ENCODE peak calls at places on chromosomes 2 and 18, in four cellular contexts. T, H, V and M are unnamed samples.

GRCh38 chr18:8825273-8825672 is 119.9 kb downstream of the MTCL1 start:
- DNase-seq in T (no peak), H (no peak), V (no peak), M (no peak)

GRCh38 chr2:192236136-192236535 is 41.4 kb upstream of the TMEFF2 start:
- DNase-seq in H (no peak), V (no peak), T (no peak), M (no peak)

GRCh38 chr2:86476092-86476491 is 34.9 kb downstream of the KDM3A start:
- DNase-seq in V (no peak), H (no peak), T (no peak), M (no peak)

GRCh38 chr18:27008575-27008974 is 143.1 kb upstream of the AQP4 start:
- DNase-seq in V (no peak), H (no peak), T (no peak), M (no peak)

GRCh38 chr18:23885750-23886149 is 128.8 kb upstream of the TTC39C start:
- DNase-seq in T (no peak), V (no peak), H (no peak), M (no peak)

GRCh38 chr2:6916736-6917070 is 509 bp upstream of the RNF144A start:
- DNase-seq in H (no peak), T (no peak), V (no peak), M (no peak)

GRCh38 chr2:181977661-181978350 is 7.8 kb upstream of the PPP1R1C start:
- DNase-seq in H (no peak), V (no peak), T (no peak), M (no peak)

GRCh38 chr2:196225213-196225612 is 53.8 kb upstream of the STK17B start:
- DNase-seq in V (no peak), H (no peak), T (no peak), M (no peak)

GRCh38 chr2:151973901-151974199 is 125.0 kb downstream of the CACNB4 start:
- DNase-seq in H (no peak), T (peak), V (peak), M (no peak)

GRCh38 chr2:98674233-98674964 is 56.5 kb downstream of the MGAT4A start:
- DNase-seq in T (no peak), H (no peak), V (no peak), M (no peak)

GRCh38 chr2:113876503-113877387 is 13.1 kb upstream of the ACTR3 start:
- DNase-seq in V (peak), H (peak), T (no peak), M (peak)

GRCh38 chr18:21739604-21740473 is 753 bp upstream of the MIB1 start:
- DNase-seq in H (no peak), V (no peak), T (peak), M (peak)

GRCh38 chr2:176101862-176102261 is 2.3 kb downstream of the HOXD12 start:
- DNase-seq in H (no peak), V (no peak), T (no peak), M (no peak)

GRCh38 chr2:167856190-167856589 is 391.2 kb downstream of the STK39 start:
- DNase-seq in H (no peak), V (peak), T (no peak), M (no peak)

GRCh38 chr2:167855211-167855610 is 392.2 kb downstream of the STK39 start:
- DNase-seq in V (no peak), T (no peak), H (no peak), M (no peak)

GRCh38 chr2:167857406-167857805 is 390.0 kb downstream of the STK39 start:
- DNase-seq in V (no peak), H (no peak), T (no peak), M (no peak)

GRCh38 chr2:167859676-167860075 is 387.7 kb downstream of the STK39 start:
- DNase-seq in H (no peak), T (no peak), V (no peak), M (no peak)

DNA sequence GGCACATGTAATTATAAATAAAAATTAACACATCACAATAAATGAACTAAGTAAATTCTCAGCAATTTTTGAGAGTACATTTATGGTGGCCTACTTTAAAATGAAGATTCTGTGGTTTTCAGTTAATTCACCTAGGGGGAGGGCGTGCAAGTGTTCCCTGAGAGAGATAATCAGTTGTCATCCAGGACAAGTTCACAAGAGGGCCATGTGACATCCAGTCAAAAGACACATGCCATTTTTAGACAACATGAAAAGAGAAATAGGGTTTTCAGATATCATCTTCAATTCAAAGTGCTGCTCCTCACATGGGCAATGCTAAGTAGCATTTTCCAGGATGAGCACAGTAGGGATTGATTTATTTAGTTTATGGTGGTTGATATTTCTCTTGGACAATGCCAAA is 393.7 kb downstream of the STK39 start:
- DNase-seq in T (no peak), H (no peak), V (no peak), M (no peak)
- TF ChIP-seq ELF1 in T (no peak), H (no peak), V (no peak), M (no peak)

GRCh38 chr18:56461151-56461550 is 177.2 kb downstream of the TXNL1 start:
- DNase-seq in H (no peak), V (no peak), T (no peak), M (no peak)
- TF ChIP-seq ELF1 in H (no peak), V (no peak), T (no peak), M (no peak)

GRCh38 chr2:11746376-11746806 is at the start of gene LPIN1:
- DNase-seq in T (peak), H (peak), V (peak), M (peak)

GRCh38 chr2:11743846-11744553 is 2.4 kb upstream of the LPIN1 start:
- DNase-seq in H (peak), T (peak), V (peak), M (peak)

GRCh38 chr2:11745613-11746375 is 638 bp upstream of the LPIN1 start:
- DNase-seq in H (no peak), T (no peak), V (no peak), M (no peak)

GRCh38 chr2:11743531-11743815 is 3.0 kb upstream of the LPIN1 start:
- DNase-seq in V (no peak), H (no peak), T (no peak), M (no peak)

GRCh38 chr2:11744631-11745394 is 1.6 kb upstream of the LPIN1 start:
- DNase-seq in V (peak), T (peak), H (peak), M (peak)
- TF ChIP-seq ELF1 in V (no peak), T (no peak), H (no peak), M (no peak)

DNA sequence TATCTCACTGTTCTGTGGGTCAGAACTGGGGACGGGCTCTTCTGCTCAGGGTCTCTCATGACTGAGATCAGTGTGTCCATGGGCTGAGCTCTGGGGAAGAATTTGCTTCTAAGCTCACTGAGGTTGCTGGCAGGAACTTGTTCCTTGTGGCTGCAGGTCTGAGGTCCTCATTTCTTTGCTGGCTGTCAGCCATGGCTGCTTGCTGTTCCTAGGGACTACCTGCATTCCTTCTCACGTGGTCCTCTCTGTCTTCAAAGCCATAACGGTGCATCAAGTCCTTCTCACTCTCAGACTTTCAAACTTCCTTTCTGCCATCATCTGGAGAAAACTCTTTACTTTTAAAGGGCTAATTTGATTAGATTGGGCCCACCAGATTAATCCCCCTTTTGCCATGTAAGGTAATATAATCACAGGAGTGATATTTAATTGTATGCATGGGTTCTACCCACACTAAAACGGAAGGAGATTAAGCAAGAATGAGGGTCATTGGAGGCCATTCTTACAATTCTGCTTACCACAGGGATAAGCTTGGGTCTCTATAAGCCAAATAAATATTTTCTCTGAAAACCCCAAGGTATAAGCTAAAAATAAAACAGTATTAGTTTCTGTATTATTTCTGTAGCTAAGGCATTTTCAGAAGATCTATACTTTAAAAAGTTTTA is 149.1 kb downstream of the ADCYAP1 start:
- DNase-seq in T (no peak), V (no peak), H (no peak), M (no peak)
- TF ChIP-seq ELF1 in T (no peak), V (no peak), H (no peak), M (no peak)

DNA sequence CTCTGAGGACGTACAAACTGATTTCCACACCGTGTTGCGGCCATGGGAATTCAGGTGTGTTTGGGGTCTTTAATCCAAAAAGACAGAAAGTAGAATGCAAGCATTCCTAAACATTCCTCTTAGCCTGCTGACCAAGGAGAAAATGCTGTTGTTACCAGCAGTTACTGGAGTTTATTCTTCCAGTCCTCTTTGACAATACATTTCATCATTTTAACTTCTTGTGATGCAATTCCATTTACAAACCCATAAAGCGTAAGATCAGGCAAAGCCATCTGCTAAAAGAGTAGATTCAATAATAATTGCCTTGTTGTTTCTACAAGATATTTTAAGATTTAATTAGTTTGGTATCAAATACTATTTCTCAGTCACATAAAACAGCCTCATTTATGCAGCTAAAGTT is 32.7 kb downstream of the SPIRE1 start:
- DNase-seq in V (no peak), H (no peak), T (no peak), M (no peak)
- TF ChIP-seq ELF1 in V (no peak), H (no peak), T (no peak), M (no peak)

GRCh38 chr2:30707304-30707903 is 99.8 kb downstream of the CAPN13 start:
- DNase-seq in V (no peak), H (no peak), T (no peak), M (no peak)

GRCh38 chr2:30710016-30710415 is 97.2 kb downstream of the CAPN13 start:
- DNase-seq in V (no peak), T (no peak), H (no peak), M (no peak)

GRCh38 chr2:30710461-30710860 is 96.8 kb downstream of the CAPN13 start:
- DNase-seq in H (no peak), V (no peak), T (no peak), M (no peak)

GRCh38 chr2:30708491-30709290 is 98.6 kb downstream of the CAPN13 start:
- DNase-seq in H (no peak), T (no peak), V (no peak), M (peak)

GRCh38 chr2:30709516-30709915 is 97.7 kb downstream of the CAPN13 start:
- DNase-seq in V (no peak), T (no peak), H (no peak), M (no peak)
- TF ChIP-seq ELF1 in V (no peak), T (no peak), H (no peak), M (no peak)

GRCh38 chr18:55452123-55452611 is 135.8 kb downstream of the TCF4 start:
- DNase-seq in V (no peak), T (no peak), H (no peak), M (peak)

GRCh38 chr18:55458456-55459238 is 129.3 kb downstream of the TCF4 start:
- DNase-seq in T (no peak), V (no peak), H (no peak), M (no peak)

GRCh38 chr18:55457028-55457427 is 131.0 kb downstream of the TCF4 start:
- DNase-seq in T (no peak), V (no peak), H (no peak), M (no peak)

GRCh38 chr18:55453186-55453585 is 134.8 kb downstream of the TCF4 start:
- DNase-seq in V (no peak), H (no peak), T (no peak), M (no peak)

DNA sequence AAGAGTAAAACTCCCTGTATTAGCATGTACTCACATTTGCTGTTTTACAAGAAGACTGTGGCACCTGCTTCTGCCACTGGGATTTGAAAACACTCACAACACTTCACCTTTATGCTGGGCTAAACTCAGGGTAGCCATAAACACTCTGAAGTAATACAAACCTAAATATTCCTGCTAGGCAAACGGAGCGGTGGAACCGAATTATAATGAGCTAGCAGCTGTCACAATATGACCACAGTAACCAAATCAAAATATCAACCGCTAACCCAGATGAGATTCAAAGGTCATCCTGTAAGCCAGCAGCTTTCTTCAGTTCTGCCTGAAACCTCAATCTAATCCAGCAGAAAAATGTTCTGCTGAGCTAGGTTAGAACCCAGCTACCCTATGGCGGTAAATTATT is 132.1 kb downstream of the TCF4 start:
- DNase-seq in V (no peak), T (no peak), H (no peak), M (no peak)
- TF ChIP-seq ELF1 in V (no peak), T (no peak), H (no peak), M (no peak)